ENCODE peak calls at places on chromosomes 13 and 19, in ten cellular contexts. One of them, this sample, is unnamed.

GRCh38 chr13:79749985-79750551 is 269.1 kb downstream of the NDFIP2 start:
- DNase-seq in adrenal gland: peak
- DNase-seq in neural crest cell: no peak
- DNase-seq in left colon: peak
- DNase-seq in anterior cingulate cortex: no peak
- DNase-seq in left ventricle myocardium inferior: peak
- DNase-seq in hepatocyte: peak
- DNase-seq in stimulated activated CD8-positive, alpha-beta memory T cell treated with anti-CD3 and anti-CD28 coated beads, Interleukin-12 subunit alpha, Interleukin-12 subunit beta, amount 100 ng/mL, for 1 hour: no peak
- DNase-seq in stimulated activated effector memory CD8-positive, alpha-beta T cell treated with anti-CD3 and anti-CD28 coated beads, Interleukin-12 subunit alpha, Interleukin-12 subunit beta, amount 100 ng/mL, for 72 hours: no peak
- DNase-seq in NCI-H226: peak
- DNase-seq in this sample: no peak

GRCh38 chr19:40231544-40232424 is 5.3 kb upstream of the CCNP start:
- DNase-seq in adrenal gland: peak
- DNase-seq in neural crest cell: no peak
- DNase-seq in left colon: no peak
- DNase-seq in anterior cingulate cortex: no peak
- DNase-seq in left ventricle myocardium inferior: peak
- DNase-seq in hepatocyte: peak
- DNase-seq in stimulated activated CD8-positive, alpha-beta memory T cell treated with anti-CD3 and anti-CD28 coated beads, Interleukin-12 subunit alpha, Interleukin-12 subunit beta, amount 100 ng/mL, for 1 hour: no peak
- DNase-seq in stimulated activated effector memory CD8-positive, alpha-beta T cell treated with anti-CD3 and anti-CD28 coated beads, Interleukin-12 subunit alpha, Interleukin-12 subunit beta, amount 100 ng/mL, for 72 hours: no peak
- DNase-seq in NCI-H226: no peak
- DNase-seq in this sample: no peak

GRCh38 chr13:100512422-100512821 is 76.2 kb downstream of the GGACT start:
- DNase-seq in adrenal gland: no peak
- DNase-seq in neural crest cell: no peak
- DNase-seq in left colon: no peak
- DNase-seq in anterior cingulate cortex: no peak
- DNase-seq in left ventricle myocardium inferior: no peak
- DNase-seq in hepatocyte: no peak
- DNase-seq in stimulated activated CD8-positive, alpha-beta memory T cell treated with anti-CD3 and anti-CD28 coated beads, Interleukin-12 subunit alpha, Interleukin-12 subunit beta, amount 100 ng/mL, for 1 hour: no peak
- DNase-seq in stimulated activated effector memory CD8-positive, alpha-beta T cell treated with anti-CD3 and anti-CD28 coated beads, Interleukin-12 subunit alpha, Interleukin-12 subunit beta, amount 100 ng/mL, for 72 hours: no peak
- DNase-seq in NCI-H226: no peak
- DNase-seq in this sample: no peak

GRCh38 chr19:16828990-16829821 is at the start of gene SIN3B:
- DNase-seq in adrenal gland: peak
- DNase-seq in neural crest cell: peak
- DNase-seq in left colon: peak
- DNase-seq in anterior cingulate cortex: peak
- DNase-seq in left ventricle myocardium inferior: peak
- DNase-seq in hepatocyte: peak
- DNase-seq in stimulated activated CD8-positive, alpha-beta memory T cell treated with anti-CD3 and anti-CD28 coated beads, Interleukin-12 subunit alpha, Interleukin-12 subunit beta, amount 100 ng/mL, for 1 hour: peak
- DNase-seq in stimulated activated effector memory CD8-positive, alpha-beta T cell treated with anti-CD3 and anti-CD28 coated beads, Interleukin-12 subunit alpha, Interleukin-12 subunit beta, amount 100 ng/mL, for 72 hours: peak
- DNase-seq in NCI-H226: peak
- DNase-seq in this sample: peak

GRCh38 chr13:19634129-19634740 is 776 bp downstream of the MPHOSPH8 start:
- DNase-seq in adrenal gland: peak
- DNase-seq in neural crest cell: no peak
- DNase-seq in left colon: peak
- DNase-seq in anterior cingulate cortex: no peak
- DNase-seq in left ventricle myocardium inferior: no peak
- DNase-seq in hepatocyte: peak
- DNase-seq in stimulated activated CD8-positive, alpha-beta memory T cell treated with anti-CD3 and anti-CD28 coated beads, Interleukin-12 subunit alpha, Interleukin-12 subunit beta, amount 100 ng/mL, for 1 hour: peak
- DNase-seq in stimulated activated effector memory CD8-positive, alpha-beta T cell treated with anti-CD3 and anti-CD28 coated beads, Interleukin-12 subunit alpha, Interleukin-12 subunit beta, amount 100 ng/mL, for 72 hours: no peak
- DNase-seq in NCI-H226: peak
- DNase-seq in this sample: no peak

GRCh38 chr19:30784850-30785459 is 412.8 kb downstream of the ZNF536 start:
- DNase-seq in adrenal gland: peak
- DNase-seq in neural crest cell: peak
- DNase-seq in left colon: no peak
- DNase-seq in anterior cingulate cortex: peak
- DNase-seq in left ventricle myocardium inferior: peak
- DNase-seq in hepatocyte: peak
- DNase-seq in stimulated activated CD8-positive, alpha-beta memory T cell treated with anti-CD3 and anti-CD28 coated beads, Interleukin-12 subunit alpha, Interleukin-12 subunit beta, amount 100 ng/mL, for 1 hour: peak
- DNase-seq in stimulated activated effector memory CD8-positive, alpha-beta T cell treated with anti-CD3 and anti-CD28 coated beads, Interleukin-12 subunit alpha, Interleukin-12 subunit beta, amount 100 ng/mL, for 72 hours: peak
- DNase-seq in NCI-H226: no peak
- DNase-seq in this sample: no peak

GRCh38 chr19:46376241-46377153 is 29.6 kb downstream of the PPP5C start:
- DNase-seq in adrenal gland: no peak
- DNase-seq in neural crest cell: no peak
- DNase-seq in left colon: no peak
- DNase-seq in anterior cingulate cortex: no peak
- DNase-seq in left ventricle myocardium inferior: no peak
- DNase-seq in hepatocyte: no peak
- DNase-seq in stimulated activated CD8-positive, alpha-beta memory T cell treated with anti-CD3 and anti-CD28 coated beads, Interleukin-12 subunit alpha, Interleukin-12 subunit beta, amount 100 ng/mL, for 1 hour: no peak
- DNase-seq in stimulated activated effector memory CD8-positive, alpha-beta T cell treated with anti-CD3 and anti-CD28 coated beads, Interleukin-12 subunit alpha, Interleukin-12 subunit beta, amount 100 ng/mL, for 72 hours: no peak
- DNase-seq in NCI-H226: no peak
- DNase-seq in this sample: no peak

GRCh38 chr19:17424743-17425365 is 5.0 kb downstream of the MVB12A start:
- DNase-seq in adrenal gland: peak
- DNase-seq in neural crest cell: peak
- DNase-seq in left colon: no peak
- DNase-seq in anterior cingulate cortex: peak
- DNase-seq in left ventricle myocardium inferior: no peak
- DNase-seq in hepatocyte: peak
- DNase-seq in stimulated activated CD8-positive, alpha-beta memory T cell treated with anti-CD3 and anti-CD28 coated beads, Interleukin-12 subunit alpha, Interleukin-12 subunit beta, amount 100 ng/mL, for 1 hour: no peak
- DNase-seq in stimulated activated effector memory CD8-positive, alpha-beta T cell treated with anti-CD3 and anti-CD28 coated beads, Interleukin-12 subunit alpha, Interleukin-12 subunit beta, amount 100 ng/mL, for 72 hours: no peak
- DNase-seq in NCI-H226: peak
- DNase-seq in this sample: peak

GRCh38 chr19:42201489-42202289 is 15.8 kb downstream of the DEDD2 start:
- DNase-seq in adrenal gland: peak
- DNase-seq in neural crest cell: no peak
- DNase-seq in left colon: peak
- DNase-seq in anterior cingulate cortex: no peak
- DNase-seq in left ventricle myocardium inferior: peak
- DNase-seq in hepatocyte: no peak
- DNase-seq in stimulated activated CD8-positive, alpha-beta memory T cell treated with anti-CD3 and anti-CD28 coated beads, Interleukin-12 subunit alpha, Interleukin-12 subunit beta, amount 100 ng/mL, for 1 hour: peak
- DNase-seq in stimulated activated effector memory CD8-positive, alpha-beta T cell treated with anti-CD3 and anti-CD28 coated beads, Interleukin-12 subunit alpha, Interleukin-12 subunit beta, amount 100 ng/mL, for 72 hours: peak
- DNase-seq in NCI-H226: no peak
- DNase-seq in this sample: no peak

GRCh38 chr19:30062331-30063183 is 120.5 kb downstream of the URI1 start:
- DNase-seq in adrenal gland: no peak
- DNase-seq in neural crest cell: no peak
- DNase-seq in left colon: no peak
- DNase-seq in anterior cingulate cortex: no peak
- DNase-seq in left ventricle myocardium inferior: no peak
- DNase-seq in hepatocyte: no peak
- DNase-seq in stimulated activated CD8-positive, alpha-beta memory T cell treated with anti-CD3 and anti-CD28 coated beads, Interleukin-12 subunit alpha, Interleukin-12 subunit beta, amount 100 ng/mL, for 1 hour: no peak
- DNase-seq in stimulated activated effector memory CD8-positive, alpha-beta T cell treated with anti-CD3 and anti-CD28 coated beads, Interleukin-12 subunit alpha, Interleukin-12 subunit beta, amount 100 ng/mL, for 72 hours: no peak
- DNase-seq in NCI-H226: no peak
- DNase-seq in this sample: no peak

GRCh38 chr13:80256352-80256932 is 84.5 kb downstream of the SPRY2 start:
- DNase-seq in adrenal gland: no peak
- DNase-seq in neural crest cell: no peak
- DNase-seq in left colon: no peak
- DNase-seq in anterior cingulate cortex: no peak
- DNase-seq in left ventricle myocardium inferior: no peak
- DNase-seq in hepatocyte: no peak
- DNase-seq in stimulated activated CD8-positive, alpha-beta memory T cell treated with anti-CD3 and anti-CD28 coated beads, Interleukin-12 subunit alpha, Interleukin-12 subunit beta, amount 100 ng/mL, for 1 hour: no peak
- DNase-seq in stimulated activated effector memory CD8-positive, alpha-beta T cell treated with anti-CD3 and anti-CD28 coated beads, Interleukin-12 subunit alpha, Interleukin-12 subunit beta, amount 100 ng/mL, for 72 hours: no peak
- DNase-seq in NCI-H226: no peak
- DNase-seq in this sample: no peak

GRCh38 chr13:23905766-23906165 is 8.5 kb upstream of the C1QTNF9B start:
- DNase-seq in adrenal gland: no peak
- DNase-seq in neural crest cell: no peak
- DNase-seq in left colon: no peak
- DNase-seq in anterior cingulate cortex: no peak
- DNase-seq in left ventricle myocardium inferior: no peak
- DNase-seq in hepatocyte: no peak
- DNase-seq in stimulated activated CD8-positive, alpha-beta memory T cell treated with anti-CD3 and anti-CD28 coated beads, Interleukin-12 subunit alpha, Interleukin-12 subunit beta, amount 100 ng/mL, for 1 hour: no peak
- DNase-seq in stimulated activated effector memory CD8-positive, alpha-beta T cell treated with anti-CD3 and anti-CD28 coated beads, Interleukin-12 subunit alpha, Interleukin-12 subunit beta, amount 100 ng/mL, for 72 hours: no peak
- DNase-seq in NCI-H226: no peak
- DNase-seq in this sample: no peak

GRCh38 chr19:58237324-58237723 is 8.6 kb downstream of the ZNF544 start:
- DNase-seq in adrenal gland: no peak
- DNase-seq in neural crest cell: no peak
- DNase-seq in left colon: no peak
- DNase-seq in anterior cingulate cortex: no peak
- DNase-seq in left ventricle myocardium inferior: no peak
- DNase-seq in hepatocyte: no peak
- DNase-seq in stimulated activated CD8-positive, alpha-beta memory T cell treated with anti-CD3 and anti-CD28 coated beads, Interleukin-12 subunit alpha, Interleukin-12 subunit beta, amount 100 ng/mL, for 1 hour: no peak
- DNase-seq in stimulated activated effector memory CD8-positive, alpha-beta T cell treated with anti-CD3 and anti-CD28 coated beads, Interleukin-12 subunit alpha, Interleukin-12 subunit beta, amount 100 ng/mL, for 72 hours: no peak
- DNase-seq in NCI-H226: no peak
- DNase-seq in this sample: no peak

GRCh38 chr19:23062921-23063320 is 53.9 kb upstream of the ZNF730 start:
- DNase-seq in adrenal gland: no peak
- DNase-seq in neural crest cell: no peak
- DNase-seq in left colon: no peak
- DNase-seq in anterior cingulate cortex: no peak
- DNase-seq in left ventricle myocardium inferior: no peak
- DNase-seq in hepatocyte: no peak
- DNase-seq in stimulated activated CD8-positive, alpha-beta memory T cell treated with anti-CD3 and anti-CD28 coated beads, Interleukin-12 subunit alpha, Interleukin-12 subunit beta, amount 100 ng/mL, for 1 hour: no peak
- DNase-seq in stimulated activated effector memory CD8-positive, alpha-beta T cell treated with anti-CD3 and anti-CD28 coated beads, Interleukin-12 subunit alpha, Interleukin-12 subunit beta, amount 100 ng/mL, for 72 hours: no peak
- DNase-seq in NCI-H226: no peak
- DNase-seq in this sample: no peak

GRCh38 chr19:16496613-16496983 is 404 bp downstream of the C19orf44 start:
- DNase-seq in adrenal gland: peak
- DNase-seq in neural crest cell: no peak
- DNase-seq in left colon: peak
- DNase-seq in anterior cingulate cortex: peak
- DNase-seq in left ventricle myocardium inferior: peak
- DNase-seq in hepatocyte: no peak
- DNase-seq in stimulated activated CD8-positive, alpha-beta memory T cell treated with anti-CD3 and anti-CD28 coated beads, Interleukin-12 subunit alpha, Interleukin-12 subunit beta, amount 100 ng/mL, for 1 hour: no peak
- DNase-seq in stimulated activated effector memory CD8-positive, alpha-beta T cell treated with anti-CD3 and anti-CD28 coated beads, Interleukin-12 subunit alpha, Interleukin-12 subunit beta, amount 100 ng/mL, for 72 hours: no peak
- DNase-seq in NCI-H226: peak
- DNase-seq in this sample: peak

GRCh38 chr19:20661150-20661819 is at the start of gene ZNF626:
- DNase-seq in adrenal gland: peak
- DNase-seq in neural crest cell: peak
- DNase-seq in left colon: peak
- DNase-seq in anterior cingulate cortex: peak
- DNase-seq in left ventricle myocardium inferior: peak
- DNase-seq in hepatocyte: peak
- DNase-seq in stimulated activated CD8-positive, alpha-beta memory T cell treated with anti-CD3 and anti-CD28 coated beads, Interleukin-12 subunit alpha, Interleukin-12 subunit beta, amount 100 ng/mL, for 1 hour: peak
- DNase-seq in stimulated activated effector memory CD8-positive, alpha-beta T cell treated with anti-CD3 and anti-CD28 coated beads, Interleukin-12 subunit alpha, Interleukin-12 subunit beta, amount 100 ng/mL, for 72 hours: peak
- DNase-seq in NCI-H226: peak
- DNase-seq in this sample: no peak

GRCh38 chr13:105573134-105573533 is 962.3 kb downstream of the EFNB2 start:
- DNase-seq in adrenal gland: no peak
- DNase-seq in neural crest cell: no peak
- DNase-seq in left colon: no peak
- DNase-seq in anterior cingulate cortex: peak
- DNase-seq in left ventricle myocardium inferior: no peak
- DNase-seq in hepatocyte: no peak
- DNase-seq in stimulated activated CD8-positive, alpha-beta memory T cell treated with anti-CD3 and anti-CD28 coated beads, Interleukin-12 subunit alpha, Interleukin-12 subunit beta, amount 100 ng/mL, for 1 hour: no peak
- DNase-seq in stimulated activated effector memory CD8-positive, alpha-beta T cell treated with anti-CD3 and anti-CD28 coated beads, Interleukin-12 subunit alpha, Interleukin-12 subunit beta, amount 100 ng/mL, for 72 hours: no peak
- DNase-seq in NCI-H226: peak
- DNase-seq in this sample: no peak

GRCh38 chr19:48896191-48896720 is 2.3 kb downstream of the TULP2 start:
- DNase-seq in adrenal gland: peak
- DNase-seq in neural crest cell: peak
- DNase-seq in left colon: no peak
- DNase-seq in anterior cingulate cortex: peak
- DNase-seq in left ventricle myocardium inferior: peak
- DNase-seq in hepatocyte: peak
- DNase-seq in stimulated activated CD8-positive, alpha-beta memory T cell treated with anti-CD3 and anti-CD28 coated beads, Interleukin-12 subunit alpha, Interleukin-12 subunit beta, amount 100 ng/mL, for 1 hour: no peak
- DNase-seq in stimulated activated effector memory CD8-positive, alpha-beta T cell treated with anti-CD3 and anti-CD28 coated beads, Interleukin-12 subunit alpha, Interleukin-12 subunit beta, amount 100 ng/mL, for 72 hours: no peak
- DNase-seq in NCI-H226: no peak
- DNase-seq in this sample: no peak

GRCh38 chr13:112638157-112638750 is 50.3 kb upstream of the TUBGCP3 start:
- DNase-seq in adrenal gland: no peak
- DNase-seq in neural crest cell: no peak
- DNase-seq in left colon: no peak
- DNase-seq in anterior cingulate cortex: no peak
- DNase-seq in left ventricle myocardium inferior: no peak
- DNase-seq in hepatocyte: no peak
- DNase-seq in stimulated activated CD8-positive, alpha-beta memory T cell treated with anti-CD3 and anti-CD28 coated beads, Interleukin-12 subunit alpha, Interleukin-12 subunit beta, amount 100 ng/mL, for 1 hour: no peak
- DNase-seq in stimulated activated effector memory CD8-positive, alpha-beta T cell treated with anti-CD3 and anti-CD28 coated beads, Interleukin-12 subunit alpha, Interleukin-12 subunit beta, amount 100 ng/mL, for 72 hours: no peak
- DNase-seq in NCI-H226: no peak
- DNase-seq in this sample: no peak

GRCh38 chr19:42271861-42272534 is 2.9 kb downstream of the CIC start:
- DNase-seq in adrenal gland: no peak
- DNase-seq in neural crest cell: no peak
- DNase-seq in left colon: no peak
- DNase-seq in anterior cingulate cortex: no peak
- DNase-seq in left ventricle myocardium inferior: no peak
- DNase-seq in hepatocyte: no peak
- DNase-seq in stimulated activated CD8-positive, alpha-beta memory T cell treated with anti-CD3 and anti-CD28 coated beads, Interleukin-12 subunit alpha, Interleukin-12 subunit beta, amount 100 ng/mL, for 1 hour: no peak
- DNase-seq in stimulated activated effector memory CD8-positive, alpha-beta T cell treated with anti-CD3 and anti-CD28 coated beads, Interleukin-12 subunit alpha, Interleukin-12 subunit beta, amount 100 ng/mL, for 72 hours: no peak
- DNase-seq in NCI-H226: no peak
- DNase-seq in this sample: no peak

GRCh38 chr13:27622102-27622820 is 569 bp downstream of the POLR1D start:
- DNase-seq in adrenal gland: peak
- DNase-seq in neural crest cell: no peak
- DNase-seq in left colon: no peak
- DNase-seq in anterior cingulate cortex: peak
- DNase-seq in left ventricle myocardium inferior: no peak
- DNase-seq in hepatocyte: peak
- DNase-seq in stimulated activated CD8-positive, alpha-beta memory T cell treated with anti-CD3 and anti-CD28 coated beads, Interleukin-12 subunit alpha, Interleukin-12 subunit beta, amount 100 ng/mL, for 1 hour: peak
- DNase-seq in stimulated activated effector memory CD8-positive, alpha-beta T cell treated with anti-CD3 and anti-CD28 coated beads, Interleukin-12 subunit alpha, Interleukin-12 subunit beta, amount 100 ng/mL, for 72 hours: no peak
- DNase-seq in NCI-H226: no peak
- DNase-seq in this sample: no peak

GRCh38 chr13:98443329-98443728 is 133.6 kb downstream of the STK24 start:
- DNase-seq in adrenal gland: peak
- DNase-seq in neural crest cell: no peak
- DNase-seq in left colon: no peak
- DNase-seq in anterior cingulate cortex: no peak
- DNase-seq in left ventricle myocardium inferior: no peak
- DNase-seq in hepatocyte: no peak
- DNase-seq in stimulated activated CD8-positive, alpha-beta memory T cell treated with anti-CD3 and anti-CD28 coated beads, Interleukin-12 subunit alpha, Interleukin-12 subunit beta, amount 100 ng/mL, for 1 hour: no peak
- DNase-seq in stimulated activated effector memory CD8-positive, alpha-beta T cell treated with anti-CD3 and anti-CD28 coated beads, Interleukin-12 subunit alpha, Interleukin-12 subunit beta, amount 100 ng/mL, for 72 hours: no peak
- DNase-seq in NCI-H226: peak
- DNase-seq in this sample: peak

GRCh38 chr19:33192010-33192409 is 2.1 kb upstream of the LRP3 start:
- DNase-seq in adrenal gland: no peak
- DNase-seq in neural crest cell: no peak
- DNase-seq in left colon: no peak
- DNase-seq in anterior cingulate cortex: no peak
- DNase-seq in left ventricle myocardium inferior: no peak
- DNase-seq in hepatocyte: no peak
- DNase-seq in stimulated activated CD8-positive, alpha-beta memory T cell treated with anti-CD3 and anti-CD28 coated beads, Interleukin-12 subunit alpha, Interleukin-12 subunit beta, amount 100 ng/mL, for 1 hour: no peak
- DNase-seq in stimulated activated effector memory CD8-positive, alpha-beta T cell treated with anti-CD3 and anti-CD28 coated beads, Interleukin-12 subunit alpha, Interleukin-12 subunit beta, amount 100 ng/mL, for 72 hours: no peak
- DNase-seq in NCI-H226: no peak
- DNase-seq in this sample: no peak